ENCODE peak calls at places on chromosomes 6 and 20, in ten cellular contexts. One of them, this sample, is unnamed.

GRCh38 chr6:41576667-41577066 is 30.5 kb downstream of the FOXP4 start:
- DNase-seq in left ventricle myocardium inferior: no peak
- DNase-seq in upper lobe of right lung: no peak
- DNase-seq in fibroblast of lung: no peak
- DNase-seq in nephron progenitor cell: no peak
- DNase-seq in GM23338: no peak
- DNase-seq in GM13976: no peak
- DNase-seq in cardiac fibroblast: no peak
- DNase-seq in stomach: no peak
- DNase-seq in GM20000: no peak
- DNase-seq in this sample: no peak

GRCh38 chr20:57787969-57788781 is 78.4 kb upstream of the PMEPA1 start:
- DNase-seq in GM23338: no peak
- DNase-seq in fibroblast of lung: no peak
- DNase-seq in nephron progenitor cell: no peak
- DNase-seq in cardiac fibroblast: no peak
- DNase-seq in GM20000: no peak
- DNase-seq in GM13976: no peak
- DNase-seq in upper lobe of right lung: no peak
- DNase-seq in stomach: no peak
- DNase-seq in left ventricle myocardium inferior: no peak
- DNase-seq in this sample: no peak

GRCh38 chr6:21360353-21360752 is 233.2 kb upstream of the SOX4 start:
- DNase-seq in nephron progenitor cell: no peak
- DNase-seq in GM23338: no peak
- DNase-seq in stomach: peak
- DNase-seq in cardiac fibroblast: no peak
- DNase-seq in GM20000: peak
- DNase-seq in fibroblast of lung: no peak
- DNase-seq in GM13976: no peak
- DNase-seq in left ventricle myocardium inferior: no peak
- DNase-seq in upper lobe of right lung: no peak
- DNase-seq in this sample: no peak

GRCh38 chr6:33248643-33248931 is 23.1 kb downstream of the VPS52 start:
- DNase-seq in GM20000: no peak
- DNase-seq in fibroblast of lung: peak
- DNase-seq in cardiac fibroblast: peak
- DNase-seq in GM13976: peak
- DNase-seq in nephron progenitor cell: no peak
- DNase-seq in upper lobe of right lung: peak
- DNase-seq in stomach: peak
- DNase-seq in GM23338: no peak
- DNase-seq in left ventricle myocardium inferior: peak
- DNase-seq in this sample: no peak

GRCh38 chr6:121647905-121648304 is 212.5 kb downstream of the GJA1 start:
- DNase-seq in cardiac fibroblast: peak
- DNase-seq in upper lobe of right lung: no peak
- DNase-seq in stomach: no peak
- DNase-seq in left ventricle myocardium inferior: no peak
- DNase-seq in fibroblast of lung: peak
- DNase-seq in GM13976: no peak
- DNase-seq in GM23338: no peak
- DNase-seq in GM20000: no peak
- DNase-seq in nephron progenitor cell: no peak
- DNase-seq in this sample: no peak

GRCh38 chr6:15427360-15428070 is 181.6 kb downstream of the JARID2 start:
- DNase-seq in cardiac fibroblast: no peak
- DNase-seq in GM23338: peak
- DNase-seq in GM20000: no peak
- DNase-seq in stomach: no peak
- DNase-seq in fibroblast of lung: no peak
- DNase-seq in left ventricle myocardium inferior: no peak
- DNase-seq in GM13976: no peak
- DNase-seq in nephron progenitor cell: peak
- DNase-seq in upper lobe of right lung: no peak
- DNase-seq in this sample: no peak

GRCh38 chr6:145891565-145891964 is 72.6 kb downstream of the SHPRH start:
- DNase-seq in upper lobe of right lung: no peak
- DNase-seq in stomach: no peak
- DNase-seq in cardiac fibroblast: peak
- DNase-seq in GM13976: no peak
- DNase-seq in GM20000: no peak
- DNase-seq in nephron progenitor cell: no peak
- DNase-seq in left ventricle myocardium inferior: no peak
- DNase-seq in fibroblast of lung: peak
- DNase-seq in GM23338: no peak
- DNase-seq in this sample: no peak

GRCh38 chr20:64063389-64064144 is 569 bp downstream of the TCEA2 start:
- DNase-seq in stomach: no peak
- DNase-seq in GM23338: peak
- DNase-seq in nephron progenitor cell: peak
- DNase-seq in fibroblast of lung: peak
- DNase-seq in left ventricle myocardium inferior: no peak
- DNase-seq in GM20000: no peak
- DNase-seq in cardiac fibroblast: no peak
- DNase-seq in upper lobe of right lung: no peak
- DNase-seq in GM13976: no peak
- DNase-seq in this sample: peak

GRCh38 chr6:46652603-46653438 is at the start of the genes CYP39A1 and SLC25A27:
- DNase-seq in stomach: peak
- DNase-seq in upper lobe of right lung: peak
- DNase-seq in left ventricle myocardium inferior: peak
- DNase-seq in nephron progenitor cell: peak
- DNase-seq in fibroblast of lung: peak
- DNase-seq in GM23338: peak
- DNase-seq in GM20000: peak
- DNase-seq in GM13976: peak
- DNase-seq in cardiac fibroblast: peak
- DNase-seq in this sample: peak

GRCh38 chr6:52260634-52261033 is 16.3 kb upstream of the IL17F start:
- DNase-seq in stomach: no peak
- DNase-seq in left ventricle myocardium inferior: no peak
- DNase-seq in nephron progenitor cell: no peak
- DNase-seq in upper lobe of right lung: no peak
- DNase-seq in fibroblast of lung: no peak
- DNase-seq in GM13976: no peak
- DNase-seq in cardiac fibroblast: no peak
- DNase-seq in GM23338: no peak
- DNase-seq in GM20000: no peak
- DNase-seq in this sample: no peak

GRCh38 chr6:52643158-52643557 is 27.8 kb upstream of the TMEM14A start:
- DNase-seq in GM20000: no peak
- DNase-seq in upper lobe of right lung: no peak
- DNase-seq in nephron progenitor cell: no peak
- DNase-seq in GM23338: no peak
- DNase-seq in cardiac fibroblast: no peak
- DNase-seq in left ventricle myocardium inferior: no peak
- DNase-seq in fibroblast of lung: peak
- DNase-seq in GM13976: no peak
- DNase-seq in stomach: no peak
- DNase-seq in this sample: no peak

GRCh38 chr6:40722553-40723258 is 135.5 kb upstream of the LRFN2 start:
- DNase-seq in GM20000: no peak
- DNase-seq in cardiac fibroblast: no peak
- DNase-seq in GM13976: no peak
- DNase-seq in GM23338: no peak
- DNase-seq in upper lobe of right lung: no peak
- DNase-seq in stomach: no peak
- DNase-seq in left ventricle myocardium inferior: no peak
- DNase-seq in nephron progenitor cell: no peak
- DNase-seq in fibroblast of lung: no peak
- DNase-seq in this sample: no peak

GRCh38 chr20:8627386-8628030 is 441.4 kb upstream of the PLCB4 start:
- DNase-seq in upper lobe of right lung: no peak
- DNase-seq in cardiac fibroblast: peak
- DNase-seq in GM23338: no peak
- DNase-seq in left ventricle myocardium inferior: no peak
- DNase-seq in nephron progenitor cell: no peak
- DNase-seq in stomach: no peak
- DNase-seq in GM20000: no peak
- DNase-seq in GM13976: no peak
- DNase-seq in fibroblast of lung: no peak
- DNase-seq in this sample: no peak

GRCh38 chr6:89023591-89024441 is 56.7 kb upstream of the PNRC1 start:
- DNase-seq in upper lobe of right lung: no peak
- DNase-seq in nephron progenitor cell: no peak
- DNase-seq in cardiac fibroblast: peak
- DNase-seq in GM23338: no peak
- DNase-seq in GM13976: no peak
- DNase-seq in left ventricle myocardium inferior: peak
- DNase-seq in stomach: no peak
- DNase-seq in GM20000: no peak
- DNase-seq in fibroblast of lung: peak
- DNase-seq in this sample: no peak

DNA sequence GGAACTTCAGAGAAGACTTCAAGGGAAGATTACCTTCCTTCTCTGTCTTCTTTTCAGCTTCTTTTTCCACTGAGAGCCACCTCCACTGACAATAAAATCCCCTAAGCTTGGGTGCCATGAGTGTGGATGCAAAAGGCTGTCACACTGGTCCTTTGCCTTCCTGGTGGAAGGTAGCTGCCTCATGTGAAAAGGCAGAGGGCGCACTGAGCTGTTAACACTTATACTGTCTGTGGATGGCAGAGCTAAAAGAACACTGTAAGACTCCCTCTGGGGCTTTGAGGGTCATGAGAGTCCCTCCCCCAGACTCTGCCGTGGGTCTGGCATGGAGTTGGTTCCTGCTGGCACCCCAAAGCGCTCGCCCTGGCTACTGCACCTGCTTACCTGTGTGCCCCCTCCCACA is 536.7 kb upstream of the IMPG1 start:
- DNase-seq in nephron progenitor cell: no peak
- DNase-seq in GM13976: no peak
- DNase-seq in left ventricle myocardium inferior: no peak
- DNase-seq in GM23338: no peak
- DNase-seq in GM20000: no peak
- DNase-seq in cardiac fibroblast: no peak
- DNase-seq in fibroblast of lung: no peak
- DNase-seq in stomach: no peak
- DNase-seq in upper lobe of right lung: no peak
- DNase-seq in this sample: no peak
- TF ChIP-seq CTCF in nephron progenitor cell: no peak
- TF ChIP-seq CTCF in GM13976: no peak
- TF ChIP-seq CTCF in left ventricle myocardium inferior: no peak
- TF ChIP-seq CTCF in GM23338: peak
- TF ChIP-seq CTCF in GM20000: no peak
- TF ChIP-seq CTCF in cardiac fibroblast: no peak
- TF ChIP-seq CTCF in fibroblast of lung: no peak
- TF ChIP-seq CTCF in stomach: no peak
- TF ChIP-seq CTCF in upper lobe of right lung: no peak
- TF ChIP-seq CTCF in this sample: no peak

GRCh38 chr6:31179896-31180295 is 9.4 kb upstream of the POU5F1 start:
- DNase-seq in left ventricle myocardium inferior: no peak
- DNase-seq in fibroblast of lung: no peak
- DNase-seq in GM23338: no peak
- DNase-seq in stomach: no peak
- DNase-seq in upper lobe of right lung: no peak
- DNase-seq in cardiac fibroblast: no peak
- DNase-seq in GM13976: no peak
- DNase-seq in nephron progenitor cell: no peak
- DNase-seq in GM20000: no peak
- DNase-seq in this sample: no peak

GRCh38 chr6:31178143-31179041 is 7.9 kb upstream of the POU5F1 start:
- DNase-seq in upper lobe of right lung: no peak
- DNase-seq in GM23338: no peak
- DNase-seq in GM20000: no peak
- DNase-seq in cardiac fibroblast: peak
- DNase-seq in stomach: no peak
- DNase-seq in nephron progenitor cell: no peak
- DNase-seq in fibroblast of lung: no peak
- DNase-seq in GM13976: no peak
- DNase-seq in left ventricle myocardium inferior: no peak
- DNase-seq in this sample: no peak

GRCh38 chr6:31180500-31180899 is 10.0 kb upstream of the POU5F1 start:
- DNase-seq in stomach: no peak
- DNase-seq in left ventricle myocardium inferior: peak
- DNase-seq in nephron progenitor cell: no peak
- DNase-seq in upper lobe of right lung: peak
- DNase-seq in fibroblast of lung: peak
- DNase-seq in GM13976: peak
- DNase-seq in GM23338: peak
- DNase-seq in GM20000: no peak
- DNase-seq in cardiac fibroblast: peak
- DNase-seq in this sample: peak

GRCh38 chr6:31175961-31176360 is 5.5 kb upstream of the POU5F1 start:
- DNase-seq in fibroblast of lung: peak
- DNase-seq in upper lobe of right lung: no peak
- DNase-seq in cardiac fibroblast: peak
- DNase-seq in GM13976: no peak
- DNase-seq in GM20000: no peak
- DNase-seq in nephron progenitor cell: no peak
- DNase-seq in stomach: no peak
- DNase-seq in left ventricle myocardium inferior: no peak
- DNase-seq in GM23338: no peak
- DNase-seq in this sample: peak

GRCh38 chr6:31179042-31179386 is 8.5 kb upstream of the POU5F1 start:
- DNase-seq in left ventricle myocardium inferior: no peak
- DNase-seq in GM23338: no peak
- DNase-seq in upper lobe of right lung: no peak
- DNase-seq in GM20000: no peak
- DNase-seq in cardiac fibroblast: no peak
- DNase-seq in nephron progenitor cell: no peak
- DNase-seq in GM13976: no peak
- DNase-seq in fibroblast of lung: no peak
- DNase-seq in stomach: no peak
- DNase-seq in this sample: no peak
- TF ChIP-seq CTCF in left ventricle myocardium inferior: no peak
- TF ChIP-seq CTCF in GM23338: no peak
- TF ChIP-seq CTCF in upper lobe of right lung: no peak
- TF ChIP-seq CTCF in GM20000: no peak
- TF ChIP-seq CTCF in cardiac fibroblast: no peak
- TF ChIP-seq CTCF in nephron progenitor cell: no peak
- TF ChIP-seq CTCF in GM13976: no peak
- TF ChIP-seq CTCF in fibroblast of lung: no peak
- TF ChIP-seq CTCF in stomach: no peak
- TF ChIP-seq CTCF in this sample: no peak

DNA sequence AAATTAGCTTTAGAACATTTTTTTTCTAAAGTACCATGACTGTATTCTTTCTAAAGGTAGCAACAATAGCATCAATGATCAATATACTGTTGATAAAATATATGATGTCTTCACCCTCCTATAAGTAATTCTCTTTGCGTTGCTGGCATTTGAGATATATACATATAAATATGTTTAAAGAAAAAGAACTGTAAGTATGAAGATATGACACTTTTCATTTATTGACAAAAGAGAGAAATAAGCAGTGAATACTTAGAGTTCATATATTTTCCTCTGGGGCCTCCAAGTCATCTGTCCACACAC is 49.4 kb upstream of the SCGN start:
- DNase-seq in fibroblast of lung: no peak
- DNase-seq in stomach: no peak
- DNase-seq in GM23338: no peak
- DNase-seq in nephron progenitor cell: no peak
- DNase-seq in GM20000: no peak
- DNase-seq in upper lobe of right lung: no peak
- DNase-seq in cardiac fibroblast: no peak
- DNase-seq in GM13976: no peak
- DNase-seq in left ventricle myocardium inferior: no peak
- DNase-seq in this sample: no peak
- TF ChIP-seq CTCF in fibroblast of lung: no peak
- TF ChIP-seq CTCF in stomach: peak
- TF ChIP-seq CTCF in GM23338: no peak
- TF ChIP-seq CTCF in nephron progenitor cell: no peak
- TF ChIP-seq CTCF in GM20000: no peak
- TF ChIP-seq CTCF in upper lobe of right lung: peak
- TF ChIP-seq CTCF in cardiac fibroblast: no peak
- TF ChIP-seq CTCF in GM13976: no peak
- TF ChIP-seq CTCF in left ventricle myocardium inferior: peak
- TF ChIP-seq CTCF in this sample: peak

GRCh38 chr20:36181934-36182603 is 27.5 kb downstream of the EPB41L1 start:
- DNase-seq in stomach: no peak
- DNase-seq in cardiac fibroblast: peak
- DNase-seq in left ventricle myocardium inferior: no peak
- DNase-seq in nephron progenitor cell: no peak
- DNase-seq in fibroblast of lung: peak
- DNase-seq in GM23338: no peak
- DNase-seq in GM20000: no peak
- DNase-seq in upper lobe of right lung: no peak
- DNase-seq in GM13976: no peak
- DNase-seq in this sample: no peak
- TF ChIP-seq CTCF in stomach: no peak
- TF ChIP-seq CTCF in cardiac fibroblast: no peak
- TF ChIP-seq CTCF in left ventricle myocardium inferior: no peak
- TF ChIP-seq CTCF in nephron progenitor cell: no peak
- TF ChIP-seq CTCF in fibroblast of lung: no peak
- TF ChIP-seq CTCF in GM23338: no peak
- TF ChIP-seq CTCF in GM20000: no peak
- TF ChIP-seq CTCF in upper lobe of right lung: no peak
- TF ChIP-seq CTCF in GM13976: no peak
- TF ChIP-seq CTCF in this sample: no peak

This sample was measured in activated CD8-positive, alpha-beta T cell treated with anti-CD3 and anti-CD28 coated beads for 36 hours.